ENCODE peak calls at places on chromosomes 13 and 19, in ten cellular contexts. O, N, K, Y, P, T, H, V, M and S are unnamed samples.
A peak's percentile ranks its signal among the peaks of the same experiment; 100 is the strongest.

GRCh38 chr19:10112037-10112751 is 701 bp downstream of the P2RY11 start:
- DNase-seq in O (peak; percentile 46), N (no peak), K (no peak), Y (no peak), P (no peak), T (no peak), H (peak; percentile 68), V (peak; percentile 39), M (peak; percentile 75), S (no peak)

GRCh38 chr19:46537136-46538097 is 41.8 kb upstream of the PNMA8B start:
- DNase-seq in O (peak; percentile 75), N (no peak), K (peak; percentile 24), Y (no peak), P (peak; percentile 65), T (peak; percentile 68), H (peak; percentile 86), V (no peak), M (peak; percentile 76), S (no peak)

GRCh38 chr19:41993612-41994483 is at the start of gene ATP1A3:
- DNase-seq in O (peak; percentile 68), N (no peak), K (no peak), Y (peak; percentile 93), P (peak; percentile 51), T (no peak), H (peak; percentile 87), V (peak; percentile 37), M (peak; percentile 72), S (no peak)

GRCh38 chr13:27583645-27584044 is 36.7 kb downstream of the LNX2 start:
- DNase-seq in O (no peak), N (no peak), K (no peak), Y (no peak), P (no peak), T (no peak), H (no peak), V (no peak), M (no peak), S (no peak)

GRCh38 chr19:7874080-7874856 is at the start of gene PRR36:
- DNase-seq in O (no peak), N (peak; percentile 89), K (no peak), Y (peak; percentile 92), P (peak; percentile 72), T (no peak), H (peak; percentile 73), V (no peak), M (no peak), S (no peak)

GRCh38 chr19:35269425-35270117 is 809 bp downstream of the USF2 start:
- DNase-seq in O (peak; percentile 94), N (peak; percentile 96), K (peak; percentile 87), Y (peak; percentile 95), P (peak; percentile 90), T (peak; percentile 92), H (peak; percentile 96), V (peak; percentile 90), M (peak; percentile 85), S (no peak)

GRCh38 chr19:48551437-48552302 is at the start of gene SULT2B1:
- DNase-seq in O (peak; percentile 92), N (peak; percentile 87), K (no peak), Y (peak; percentile 86), P (peak; percentile 85), T (no peak), H (no peak), V (peak; percentile 69), M (no peak), S (no peak)

GRCh38 chr19:13018037-13018914 is 23.0 kb downstream of the NFIX start:
- DNase-seq in O (peak; percentile 46), N (peak; percentile 69), K (no peak), Y (peak; percentile 77), P (peak; percentile 68), T (no peak), H (peak; percentile 93), V (no peak), M (no peak), S (no peak)

GRCh38 chr13:48828962-48829405 is 146.7 kb upstream of the FNDC3A start:
- DNase-seq in O (no peak), N (no peak), K (no peak), Y (no peak), P (no peak), T (no peak), H (no peak), V (no peak), M (no peak), S (no peak)

GRCh38 chr13:107373551-107373950 is 805.6 kb upstream of the ARGLU1 start:
- DNase-seq in O (no peak), N (no peak), K (no peak), Y (no peak), P (no peak), T (no peak), H (no peak), V (no peak), M (no peak), S (no peak)

GRCh38 chr19:18417250-18418033 is 1.8 kb upstream of the SSBP4 start:
- DNase-seq in O (peak; percentile 79), N (peak; percentile 96), K (peak; percentile 87), Y (peak; percentile 93), P (no peak), T (peak; percentile 89), H (peak; percentile 95), V (peak; percentile 91), M (no peak), S (no peak)
- H3K4me1 ChIP-seq in O (peaks cover 39% of the 10 kb centered on the region), N (peaks cover 39% of the 10 kb centered on the region), K (peaks cover 15% of the 10 kb centered on the region), Y (peaks cover 74% of the 10 kb centered on the region), P (peaks cover 67% of the 10 kb centered on the region), T (peaks cover 67% of the 10 kb centered on the region), H (peaks cover 7% of the 10 kb centered on the region), V (peaks cover 47% of the 10 kb centered on the region), M (peaks cover 74% of the 10 kb centered on the region), S (peaks cover 62% of the 10 kb centered on the region)

GRCh38 chr13:114144606-114145244 is 12.3 kb upstream of the RASA3 start:
- DNase-seq in O (no peak), N (no peak), K (no peak), Y (no peak), P (no peak), T (peak; percentile 23), H (no peak), V (no peak), M (no peak), S (no peak)

GRCh38 chr13:114145722-114146121 is 13.3 kb upstream of the RASA3 start:
- DNase-seq in O (no peak), N (no peak), K (no peak), Y (no peak), P (no peak), T (peak; percentile 32), H (no peak), V (no peak), M (no peak), S (no peak)

GRCh38 chr13:114146629-114147028 is 14.2 kb upstream of the RASA3 start:
- DNase-seq in O (peak; percentile 36), N (peak; percentile 70), K (no peak), Y (no peak), P (no peak), T (peak; percentile 50), H (no peak), V (no peak), M (peak; percentile 54), S (no peak)

GRCh38 chr13:114145256-114145655 is 12.8 kb upstream of the RASA3 start:
- DNase-seq in O (peak; percentile 25), N (peak; percentile 35), K (peak; percentile 56), Y (no peak), P (no peak), T (peak; percentile 46), H (no peak), V (no peak), M (peak; percentile 49), S (no peak)

DNA sequence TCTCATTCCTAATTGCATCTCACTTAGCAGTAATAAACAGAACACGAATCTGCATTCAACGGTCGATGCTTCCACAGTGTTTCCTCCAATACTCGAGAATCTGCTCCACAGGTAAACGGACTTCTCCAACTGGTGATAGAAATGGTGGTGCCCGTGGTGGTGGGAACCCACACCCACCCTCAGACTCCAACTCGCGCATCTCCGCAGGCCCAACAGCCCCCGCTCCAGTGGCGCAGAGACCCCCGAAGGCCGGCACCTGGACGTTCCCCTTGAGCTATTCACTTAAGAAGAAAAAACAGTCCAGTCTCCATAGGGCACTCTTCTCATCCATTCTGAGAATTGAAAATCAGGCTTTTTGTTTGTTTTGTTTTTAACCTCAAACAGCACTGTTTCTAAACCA is 13.8 kb upstream of the RASA3 start:
- DNase-seq in O (peak; percentile 25), N (peak; percentile 34), K (no peak), Y (no peak), P (no peak), T (peak; percentile 46), H (no peak), V (no peak), M (no peak), S (no peak)
- H3K4me1 ChIP-seq in O (peaks cover 29% of the 10 kb centered on the region), N (peaks cover 2% of the 10 kb centered on the region), K (no peaks in the 10 kb centered on the region), Y (peaks cover 22% of the 10 kb centered on the region), P (peaks cover 4% of the 10 kb centered on the region), T (no peaks in the 10 kb centered on the region), H (no peaks in the 10 kb centered on the region), V (peaks cover 5% of the 10 kb centered on the region), M (peaks cover 95% of the 10 kb centered on the region), S (peaks cover 11% of the 10 kb centered on the region)

GRCh38 chr19:17105548-17105947 is 30.0 kb downstream of the MYO9B start:
- DNase-seq in O (no peak), N (no peak), K (no peak), Y (no peak), P (no peak), T (no peak), H (no peak), V (no peak), M (no peak), S (no peak)

GRCh38 chr19:17103177-17103576 is 27.6 kb downstream of the MYO9B start:
- DNase-seq in O (no peak), N (no peak), K (no peak), Y (no peak), P (peak; percentile 34), T (no peak), H (no peak), V (no peak), M (no peak), S (no peak)

GRCh38 chr19:17107546-17108452 is 32.2 kb downstream of the MYO9B start:
- DNase-seq in O (peak; percentile 69), N (peak; percentile 94), K (peak; percentile 99), Y (peak; percentile 80), P (peak; percentile 73), T (peak; percentile 99), H (peak; percentile 88), V (peak; percentile 86), M (no peak), S (no peak)

GRCh38 chr19:17101686-17102628 is 26.4 kb downstream of the MYO9B start:
- DNase-seq in O (no peak), N (no peak), K (no peak), Y (peak; percentile 78), P (no peak), T (no peak), H (no peak), V (no peak), M (no peak), S (no peak)

GRCh38 chr19:17104679-17105078 is 29.1 kb downstream of the MYO9B start:
- DNase-seq in O (no peak), N (no peak), K (no peak), Y (no peak), P (no peak), T (no peak), H (no peak), V (no peak), M (no peak), S (no peak)
- H3K4me1 ChIP-seq in O (peaks cover 6% of the 10 kb centered on the region), N (no peaks in the 10 kb centered on the region), K (peaks cover 13% of the 10 kb centered on the region), Y (peaks cover 30% of the 10 kb centered on the region), P (peaks cover 15% of the 10 kb centered on the region), T (peaks cover 50% of the 10 kb centered on the region), H (peaks cover 7% of the 10 kb centered on the region), V (no peaks in the 10 kb centered on the region), M (peaks cover 5% of the 10 kb centered on the region), S (peaks cover 17% of the 10 kb centered on the region)

DNA sequence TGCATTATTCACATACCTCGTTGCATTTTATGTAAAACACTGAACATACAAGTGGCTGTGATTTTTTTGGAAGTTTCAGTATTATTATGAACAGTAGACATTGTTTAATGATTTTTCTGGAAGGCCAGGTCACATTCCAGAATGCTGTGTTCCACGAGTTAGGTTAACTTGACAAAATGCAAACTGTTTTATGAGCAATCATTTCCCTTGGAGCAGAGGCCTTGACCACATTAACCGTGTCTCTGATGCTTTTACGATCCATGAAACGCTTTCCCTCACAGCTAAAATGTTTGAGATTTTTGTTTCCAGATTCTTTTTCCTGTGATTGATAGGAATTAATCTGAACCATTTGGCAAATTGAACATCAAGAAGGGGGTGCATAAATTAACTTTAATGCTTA is 57.8 kb downstream of the MBNL2 start:
- DNase-seq in O (no peak), N (no peak), K (no peak), Y (no peak), P (no peak), T (no peak), H (no peak), V (no peak), M (no peak), S (no peak)
- H3K4me1 ChIP-seq in O (peaks cover 18% of the 10 kb centered on the region), N (peaks cover 12% of the 10 kb centered on the region), K (peaks cover 16% of the 10 kb centered on the region), Y (peaks cover 67% of the 10 kb centered on the region), P (peaks cover 35% of the 10 kb centered on the region), T (peaks cover 100% of the 10 kb centered on the region), H (peaks cover 20% of the 10 kb centered on the region), V (peaks cover 25% of the 10 kb centered on the region), M (no peaks in the 10 kb centered on the region), S (peaks cover 100% of the 10 kb centered on the region)